ENCODE peak calls at places on chromosomes 11 and 22, in seven cellular contexts. One of them, this sample, is unnamed.

GRCh38 chr11:206002-206384 is 1.2 kb downstream of the BET1L start:
- DNase-seq in AG10803: no peak
- DNase-seq in cardiac muscle cell: no peak
- DNase-seq in GM12865: peak; percentile 8
- DNase-seq in lower lobe of right lung: peak; percentile 34
- DNase-seq in psoas muscle: no peak
- DNase-seq in endothelial cell of umbilical vein: no peak
- DNase-seq in this sample: no peak

GRCh38 chr22:40403141-40403540 is 32.7 kb downstream of the SGSM3 start:
- DNase-seq in AG10803: no peak
- DNase-seq in cardiac muscle cell: no peak
- DNase-seq in GM12865: no peak
- DNase-seq in lower lobe of right lung: peak; percentile 6
- DNase-seq in psoas muscle: no peak
- DNase-seq in endothelial cell of umbilical vein: no peak
- DNase-seq in this sample: no peak

GRCh38 chr22:39954584-39955055 is 5.6 kb upstream of the TMA7B start:
- DNase-seq in AG10803: peak; percentile 94
- DNase-seq in cardiac muscle cell: no peak
- DNase-seq in GM12865: peak; percentile 71
- DNase-seq in lower lobe of right lung: no peak
- DNase-seq in psoas muscle: no peak
- DNase-seq in endothelial cell of umbilical vein: no peak
- DNase-seq in this sample: no peak

GRCh38 chr11:131744847-131745246 is 374.4 kb downstream of the NTM start:
- DNase-seq in AG10803: no peak
- DNase-seq in cardiac muscle cell: no peak
- DNase-seq in GM12865: no peak
- DNase-seq in lower lobe of right lung: no peak
- DNase-seq in psoas muscle: no peak
- DNase-seq in endothelial cell of umbilical vein: peak; percentile 71
- DNase-seq in this sample: no peak

GRCh38 chr22:30206964-30207363 is 39.6 kb downstream of the LIF start:
- DNase-seq in AG10803: peak; percentile 95
- DNase-seq in cardiac muscle cell: peak; percentile 43
- DNase-seq in GM12865: no peak
- DNase-seq in lower lobe of right lung: no peak
- DNase-seq in psoas muscle: peak; percentile 78
- DNase-seq in endothelial cell of umbilical vein: peak; percentile 21
- DNase-seq in this sample: no peak

GRCh38 chr11:116808262-116809175 is 14.6 kb downstream of the APOA4 start:
- DNase-seq in AG10803: peak; percentile 47
- DNase-seq in cardiac muscle cell: no peak
- DNase-seq in GM12865: no peak
- DNase-seq in lower lobe of right lung: peak; percentile 85
- DNase-seq in psoas muscle: no peak
- DNase-seq in endothelial cell of umbilical vein: no peak
- DNase-seq in this sample: no peak

GRCh38 chr11:93740031-93740801 is 1.1 kb downstream of the TAF1D start:
- DNase-seq in AG10803: peak; percentile 67
- DNase-seq in cardiac muscle cell: peak; percentile 20
- DNase-seq in GM12865: peak; percentile 80
- DNase-seq in lower lobe of right lung: peak; percentile 56
- DNase-seq in psoas muscle: no peak
- DNase-seq in endothelial cell of umbilical vein: peak; percentile 16
- DNase-seq in this sample: peak; percentile 91

GRCh38 chr22:43789452-43789851 is 22.7 kb downstream of the EFCAB6 start:
- DNase-seq in AG10803: peak; percentile 99
- DNase-seq in cardiac muscle cell: no peak
- DNase-seq in GM12865: peak; percentile 26
- DNase-seq in lower lobe of right lung: no peak
- DNase-seq in psoas muscle: peak; percentile 38
- DNase-seq in endothelial cell of umbilical vein: no peak
- DNase-seq in this sample: no peak

GRCh38 chr22:43428005-43428485 is 16.2 kb downstream of the MPPED1 start:
- DNase-seq in AG10803: no peak
- DNase-seq in cardiac muscle cell: no peak
- DNase-seq in GM12865: no peak
- DNase-seq in lower lobe of right lung: peak; percentile 20
- DNase-seq in psoas muscle: no peak
- DNase-seq in endothelial cell of umbilical vein: no peak
- DNase-seq in this sample: no peak

GRCh38 chr22:46948411-46949144 is 186.1 kb downstream of the TBC1D22A start:
- DNase-seq in AG10803: no peak
- DNase-seq in cardiac muscle cell: no peak
- DNase-seq in GM12865: no peak
- DNase-seq in lower lobe of right lung: no peak
- DNase-seq in psoas muscle: no peak
- DNase-seq in endothelial cell of umbilical vein: no peak
- DNase-seq in this sample: no peak

GRCh38 chr11:129639300-129639699 is 176.3 kb upstream of the TMEM45B start:
- DNase-seq in AG10803: peak; percentile 77
- DNase-seq in cardiac muscle cell: no peak
- DNase-seq in GM12865: no peak
- DNase-seq in lower lobe of right lung: no peak
- DNase-seq in psoas muscle: no peak
- DNase-seq in endothelial cell of umbilical vein: peak; percentile 94
- DNase-seq in this sample: no peak

GRCh38 chr11:123103326-123103980 is 41.5 kb upstream of the HSPA8 start:
- DNase-seq in AG10803: peak; percentile 77
- DNase-seq in cardiac muscle cell: peak; percentile 70
- DNase-seq in GM12865: peak; percentile 52
- DNase-seq in lower lobe of right lung: no peak
- DNase-seq in psoas muscle: peak; percentile 20
- DNase-seq in endothelial cell of umbilical vein: peak; percentile 75
- DNase-seq in this sample: peak; percentile 63

GRCh38 chr11:79973701-79974626 is 533.1 kb upstream of the TENM4 start:
- DNase-seq in AG10803: peak; percentile 49
- DNase-seq in cardiac muscle cell: peak; percentile 19
- DNase-seq in GM12865: no peak
- DNase-seq in lower lobe of right lung: no peak
- DNase-seq in psoas muscle: no peak
- DNase-seq in endothelial cell of umbilical vein: no peak
- DNase-seq in this sample: no peak

GRCh38 chr22:29737251-29738117 is 17.7 kb downstream of the CABP7 start:
- DNase-seq in AG10803: no peak
- DNase-seq in cardiac muscle cell: no peak
- DNase-seq in GM12865: no peak
- DNase-seq in lower lobe of right lung: no peak
- DNase-seq in psoas muscle: no peak
- DNase-seq in endothelial cell of umbilical vein: no peak
- DNase-seq in this sample: no peak

GRCh38 chr11:83816572-83817187 is 530.5 kb upstream of the CCDC90B start:
- DNase-seq in AG10803: peak; percentile 26
- DNase-seq in cardiac muscle cell: peak; percentile 38
- DNase-seq in GM12865: peak; percentile 19
- DNase-seq in lower lobe of right lung: no peak
- DNase-seq in psoas muscle: no peak
- DNase-seq in endothelial cell of umbilical vein: peak; percentile 29
- DNase-seq in this sample: peak; percentile 74

GRCh38 chr22:17120281-17120680 is 879 bp downstream of the TMEM121B start:
- DNase-seq in AG10803: peak; percentile 19
- DNase-seq in cardiac muscle cell: peak; percentile 93
- DNase-seq in GM12865: peak; percentile 52
- DNase-seq in lower lobe of right lung: peak; percentile 71
- DNase-seq in psoas muscle: peak; percentile 68
- DNase-seq in endothelial cell of umbilical vein: peak; percentile 31
- DNase-seq in this sample: peak; percentile 65

GRCh38 chr22:31343235-31344191 is 2.6 kb downstream of the PATZ1 start:
- DNase-seq in AG10803: peak; percentile 22
- DNase-seq in cardiac muscle cell: peak; percentile 69
- DNase-seq in GM12865: peak; percentile 44
- DNase-seq in lower lobe of right lung: peak; percentile 88
- DNase-seq in psoas muscle: no peak
- DNase-seq in endothelial cell of umbilical vein: peak; percentile 46
- DNase-seq in this sample: peak; percentile 56

GRCh38 chr11:108198833-108199232 is 23.6 kb downstream of the NPAT start:
- DNase-seq in AG10803: no peak
- DNase-seq in cardiac muscle cell: no peak
- DNase-seq in GM12865: no peak
- DNase-seq in lower lobe of right lung: peak; percentile 70
- DNase-seq in psoas muscle: no peak
- DNase-seq in endothelial cell of umbilical vein: peak; percentile 7
- DNase-seq in this sample: no peak

GRCh38 chr22:44269757-44270555 is 42.8 kb downstream of the SHISAL1 start:
- DNase-seq in AG10803: no peak
- DNase-seq in cardiac muscle cell: no peak
- DNase-seq in GM12865: no peak
- DNase-seq in lower lobe of right lung: peak; percentile 20
- DNase-seq in psoas muscle: no peak
- DNase-seq in endothelial cell of umbilical vein: no peak
- DNase-seq in this sample: no peak

GRCh38 chr22:40533712-40534378 is 102.7 kb downstream of the MRTFA start:
- DNase-seq in AG10803: peak; percentile 63
- DNase-seq in cardiac muscle cell: peak; percentile 42
- DNase-seq in GM12865: peak; percentile 89
- DNase-seq in lower lobe of right lung: no peak
- DNase-seq in psoas muscle: no peak
- DNase-seq in endothelial cell of umbilical vein: peak; percentile 52
- DNase-seq in this sample: peak; percentile 78

GRCh38 chr11:17978553-17979287 is 34.1 kb downstream of the SERGEF start:
- DNase-seq in AG10803: peak; percentile 41
- DNase-seq in cardiac muscle cell: peak; percentile 68
- DNase-seq in GM12865: peak; percentile 49
- DNase-seq in lower lobe of right lung: no peak
- DNase-seq in psoas muscle: peak; percentile 54
- DNase-seq in endothelial cell of umbilical vein: peak; percentile 41
- DNase-seq in this sample: peak; percentile 81

GRCh38 chr22:43150731-43151206 is 590 bp upstream of the TSPO start:
- DNase-seq in AG10803: no peak
- DNase-seq in cardiac muscle cell: no peak
- DNase-seq in GM12865: no peak
- DNase-seq in lower lobe of right lung: no peak
- DNase-seq in psoas muscle: no peak
- DNase-seq in endothelial cell of umbilical vein: no peak
- DNase-seq in this sample: no peak

GRCh38 chr11:57641426-57641825 is 8.3 kb downstream of the YPEL4 start:
- DNase-seq in AG10803: peak; percentile 73
- DNase-seq in cardiac muscle cell: peak; percentile 53
- DNase-seq in GM12865: peak; percentile 67
- DNase-seq in lower lobe of right lung: no peak
- DNase-seq in psoas muscle: no peak
- DNase-seq in endothelial cell of umbilical vein: peak; percentile 46
- DNase-seq in this sample: peak; percentile 78

GRCh38 chr11:120457996-120458395 is 53.6 kb upstream of the GRIK4 start:
- DNase-seq in AG10803: no peak
- DNase-seq in cardiac muscle cell: no peak
- DNase-seq in GM12865: no peak
- DNase-seq in lower lobe of right lung: no peak
- DNase-seq in psoas muscle: no peak
- DNase-seq in endothelial cell of umbilical vein: no peak
- DNase-seq in this sample: no peak

GRCh38 chr11:76025817-76026216 is 180.5 kb downstream of the WNT11 start:
- DNase-seq in AG10803: no peak
- DNase-seq in cardiac muscle cell: no peak
- DNase-seq in GM12865: no peak
- DNase-seq in lower lobe of right lung: no peak
- DNase-seq in psoas muscle: no peak
- DNase-seq in endothelial cell of umbilical vein: no peak
- DNase-seq in this sample: no peak
- H3K4me3 ChIP-seq in AG10803: no peak overlapping the region
- H3K4me3 ChIP-seq in cardiac muscle cell: no peak overlapping the region
- H3K4me3 ChIP-seq in GM12865: no peak overlapping the region
- H3K4me3 ChIP-seq in lower lobe of right lung: no peak overlapping the region
- H3K4me3 ChIP-seq in psoas muscle: no peak overlapping the region
- H3K4me3 ChIP-seq in endothelial cell of umbilical vein: no peak overlapping the region
- H3K4me3 ChIP-seq in this sample: no peak overlapping the region

DNA sequence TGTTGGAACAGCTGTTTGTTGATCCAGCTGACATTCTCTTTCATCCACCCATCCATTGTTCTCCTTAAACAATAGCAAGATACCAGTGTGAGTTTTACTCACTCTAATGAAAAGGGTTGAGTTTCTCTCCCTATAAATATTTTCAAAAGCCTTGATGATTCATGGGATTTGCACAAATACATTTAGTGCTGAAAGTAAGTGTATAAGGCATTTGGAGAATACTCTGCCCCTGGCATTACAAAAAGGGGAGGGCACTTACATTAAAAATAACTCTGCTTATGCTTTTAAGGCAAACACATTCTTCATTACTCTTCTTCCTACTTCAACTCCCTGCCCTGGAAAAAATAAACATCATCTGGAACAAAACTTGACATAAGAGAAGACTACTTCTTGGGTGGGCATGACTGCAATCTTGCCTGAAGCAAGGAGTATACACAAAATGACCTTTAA is 634.9 kb downstream of the METTL15 start:
- DNase-seq in AG10803: no peak
- DNase-seq in cardiac muscle cell: no peak
- DNase-seq in GM12865: no peak
- DNase-seq in lower lobe of right lung: no peak
- DNase-seq in psoas muscle: no peak
- DNase-seq in endothelial cell of umbilical vein: peak; percentile 91
- DNase-seq in this sample: no peak
- H3K4me3 ChIP-seq in AG10803: no peak overlapping the region
- H3K4me3 ChIP-seq in cardiac muscle cell: no peak overlapping the region
- H3K4me3 ChIP-seq in GM12865: no peak overlapping the region
- H3K4me3 ChIP-seq in lower lobe of right lung: no peak overlapping the region
- H3K4me3 ChIP-seq in psoas muscle: no peak overlapping the region
- H3K4me3 ChIP-seq in endothelial cell of umbilical vein: no peak overlapping the region
- H3K4me3 ChIP-seq in this sample: no peak overlapping the region

DNA sequence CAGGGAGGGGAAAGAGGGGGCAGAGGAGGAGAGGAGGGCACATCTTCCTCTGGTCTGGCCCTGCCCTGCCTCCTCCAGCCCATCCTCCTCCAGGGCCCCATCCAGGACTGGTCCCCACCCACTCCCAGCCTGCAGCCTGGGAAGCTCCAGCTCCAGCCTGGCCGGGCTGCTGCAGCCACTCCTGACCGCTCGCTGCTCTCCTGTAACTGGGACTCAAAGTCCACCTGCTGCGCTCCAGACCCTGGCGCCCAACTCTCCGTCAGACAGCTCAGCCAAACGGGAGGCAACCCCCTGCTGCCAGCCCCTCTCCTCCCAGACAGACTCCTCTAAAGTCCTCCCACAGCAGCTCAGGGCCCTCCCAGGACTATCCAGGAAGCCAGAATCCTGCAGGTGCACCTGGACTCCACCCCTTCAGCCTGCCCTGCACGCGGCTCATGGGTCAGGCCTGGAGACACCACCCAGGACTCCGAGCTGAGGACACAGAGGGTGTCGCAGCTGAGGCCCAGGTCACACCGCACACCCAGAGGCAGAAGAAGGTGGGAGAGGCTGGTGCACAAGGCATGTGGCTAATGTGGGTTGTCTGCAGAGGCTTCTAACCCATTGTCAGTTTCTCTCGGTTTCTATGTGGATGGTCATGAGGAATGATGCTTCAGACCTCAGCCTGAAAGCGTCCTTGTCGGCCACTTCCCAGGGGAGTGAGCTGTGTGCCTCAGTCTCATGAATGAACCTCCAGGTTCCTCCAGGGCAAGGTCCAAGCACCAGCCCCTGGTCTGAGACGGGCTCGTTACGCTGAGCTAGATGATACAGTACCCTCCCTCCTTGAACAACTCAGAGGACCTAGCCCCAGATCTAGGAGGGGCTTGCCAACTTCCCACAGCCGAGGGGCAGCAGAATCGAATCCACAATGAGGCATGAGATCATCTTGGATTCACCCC is 1514.8 kb downstream of the TBC1D22A start:
- DNase-seq in AG10803: no peak
- DNase-seq in cardiac muscle cell: no peak
- DNase-seq in GM12865: no peak
- DNase-seq in lower lobe of right lung: no peak
- DNase-seq in psoas muscle: no peak
- DNase-seq in endothelial cell of umbilical vein: no peak
- DNase-seq in this sample: no peak
- H3K4me3 ChIP-seq in AG10803: no peak overlapping the region
- H3K4me3 ChIP-seq in cardiac muscle cell: no peak overlapping the region
- H3K4me3 ChIP-seq in GM12865: no peak overlapping the region
- H3K4me3 ChIP-seq in lower lobe of right lung: no peak overlapping the region
- H3K4me3 ChIP-seq in psoas muscle: no peak overlapping the region
- H3K4me3 ChIP-seq in endothelial cell of umbilical vein: no peak overlapping the region
- H3K4me3 ChIP-seq in this sample: no peak overlapping the region

GRCh38 chr11:20112291-20113146 is 47.8 kb downstream of the DBX1 start:
- DNase-seq in AG10803: peak; percentile 90
- DNase-seq in cardiac muscle cell: no peak
- DNase-seq in GM12865: no peak
- DNase-seq in lower lobe of right lung: no peak
- DNase-seq in psoas muscle: peak; percentile 76
- DNase-seq in endothelial cell of umbilical vein: peak; percentile 97
- DNase-seq in this sample: no peak
- H3K4me3 ChIP-seq in AG10803: peak overlapping the region; percentile 55
- H3K4me3 ChIP-seq in cardiac muscle cell: no peak overlapping the region
- H3K4me3 ChIP-seq in GM12865: no peak overlapping the region
- H3K4me3 ChIP-seq in lower lobe of right lung: no peak overlapping the region
- H3K4me3 ChIP-seq in psoas muscle: peak overlapping the region; percentile 33
- H3K4me3 ChIP-seq in endothelial cell of umbilical vein: no peak overlapping the region
- H3K4me3 ChIP-seq in this sample: no peak overlapping the region